ENCODE peak calls at places on chromosomes 3 and 15, in five cellular contexts. O, F, E, I and Y are unnamed samples.

GRCh38 chr3:108914774-108915641 is 38.7 kb downstream of the GUCA1C start:
- DNase-seq in O (peak; percentile 58), F (no peak), E (peak; percentile 67), I (peak; percentile 52), Y (peak; percentile 72)

GRCh38 chr3:40736943-40737342 is 212.2 kb downstream of the ZNF621 start:
- DNase-seq in O (no peak), F (no peak), E (no peak), I (no peak), Y (no peak)

GRCh38 chr3:188133219-188133618 is 20.7 kb upstream of the LPP start:
- DNase-seq in O (no peak), F (no peak), E (no peak), I (no peak), Y (peak; percentile 67)

GRCh38 chr3:141530133-141530768 is 43.4 kb downstream of the RASA2 start:
- DNase-seq in O (no peak), F (no peak), E (no peak), I (no peak), Y (no peak)

GRCh38 chr3:197465996-197466549 is 89.7 kb downstream of the BDH1 start:
- DNase-seq in O (no peak), F (no peak), E (no peak), I (no peak), Y (peak; percentile 73)

GRCh38 chr3:100521439-100521845 is 29.0 kb downstream of the TMEM45A start:
- DNase-seq in O (no peak), F (no peak), E (no peak), I (no peak), Y (no peak)

GRCh38 chr15:101180620-101181307 is 71.1 kb downstream of the CHSY1 start:
- DNase-seq in O (no peak), F (no peak), E (no peak), I (no peak), Y (no peak)

GRCh38 chr15:45397116-45397665 is 18.8 kb upstream of the GATM start:
- DNase-seq in O (no peak), F (no peak), E (no peak), I (no peak), Y (no peak)

GRCh38 chr15:98755138-98755537 is 106.8 kb downstream of the IGF1R start:
- DNase-seq in O (no peak), F (no peak), E (no peak), I (no peak), Y (peak; percentile 27)

GRCh38 chr3:161222662-161223061 is 1.6 kb downstream of the NMD3 start:
- DNase-seq in O (no peak), F (no peak), E (no peak), I (no peak), Y (peak; percentile 70)

GRCh38 chr15:89430530-89431341 is 65.6 kb downstream of the RHCG start:
- DNase-seq in O (peak; percentile 87), F (peak; percentile 88), E (peak; percentile 85), I (peak; percentile 91), Y (peak; percentile 83)

GRCh38 chr15:42148808-42149492 is 7.5 kb downstream of the PLA2G4F start:
- DNase-seq in O (no peak), F (no peak), E (no peak), I (no peak), Y (peak; percentile 74)

GRCh38 chr3:193812078-193812725 is 219.2 kb downstream of the OPA1 start:
- DNase-seq in O (no peak), F (no peak), E (no peak), I (no peak), Y (no peak)
- H3K4me3 ChIP-seq in O (no peak overlapping the region), F (no peak overlapping the region), E (no peak overlapping the region), I (no peak overlapping the region), Y (no peak overlapping the region)

DNA sequence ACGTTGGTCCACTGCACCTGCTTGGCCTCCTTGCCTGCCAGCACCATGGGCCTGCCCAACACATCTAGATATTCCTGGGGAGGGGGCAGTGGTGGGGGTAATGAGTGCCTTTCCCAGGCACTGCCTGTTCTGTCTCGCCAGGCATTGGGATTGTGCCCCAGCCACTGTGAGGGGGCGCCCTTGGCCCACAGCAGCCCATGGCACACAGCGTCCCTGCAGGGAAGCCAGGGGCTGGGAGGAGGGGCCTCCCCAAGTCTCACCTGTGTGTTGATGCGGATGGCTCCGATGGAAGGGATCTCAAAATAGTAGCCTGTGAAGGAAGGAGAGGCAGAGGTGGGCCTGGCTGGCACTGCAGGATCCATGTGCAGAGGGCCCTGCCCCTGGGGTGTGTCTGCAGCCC is 18.7 kb upstream of the TMEM115 start:
- DNase-seq in O (no peak), F (no peak), E (no peak), I (no peak), Y (no peak)
- TF ChIP-seq CTCF in O (no peak), F (no peak), E (no peak), I (no peak), Y (no peak)

GRCh38 chr3:165835431-165835830 is 1.8 kb downstream of the BCHE start:
- DNase-seq in O (no peak), F (no peak), E (no peak), I (no peak), Y (no peak)
- H3K4me3 ChIP-seq in O (no peak overlapping the region), F (no peak overlapping the region), E (no peak overlapping the region), I (no peak overlapping the region), Y (peak overlapping the region; percentile 41)

GRCh38 chr3:190696777-190697501 is 165.6 kb downstream of the GMNC start:
- DNase-seq in O (no peak), F (no peak), E (peak; percentile 2), I (no peak), Y (peak; percentile 40)
- TF ChIP-seq CTCF in O (peak; percentile 2), F (peak; percentile 68), E (peak; percentile 17), I (peak; percentile 24), Y (peak; percentile 60)

GRCh38 chr15:37016287-37016686 is 84.1 kb downstream of the MEIS2 start:
- DNase-seq in O (no peak), F (no peak), E (no peak), I (peak; percentile 23), Y (no peak)
- H3K4me3 ChIP-seq in O (no peak overlapping the region), F (no peak overlapping the region), E (no peak overlapping the region), I (no peak overlapping the region), Y (no peak overlapping the region)

GRCh38 chr15:75367406-75367912 is 948 bp downstream of the MAN2C1 start:
- DNase-seq in O (no peak), F (no peak), E (no peak), I (no peak), Y (no peak)
- TF ChIP-seq CTCF in O (no peak), F (no peak), E (no peak), I (no peak), Y (no peak)

GRCh38 chr3:66497982-66498671 is 2.7 kb downstream of the LRIG1 start:
- DNase-seq in O (no peak), F (no peak), E (peak; percentile 66), I (no peak), Y (no peak)
- H3K4me3 ChIP-seq in O (no peak overlapping the region), F (peak overlapping the region; percentile 88), E (no peak overlapping the region), I (no peak overlapping the region), Y (peak overlapping the region; percentile 87)

GRCh38 chr3:31878231-31878838 is 102.7 kb downstream of the OSBPL10 start:
- DNase-seq in O (no peak), F (no peak), E (no peak), I (no peak), Y (peak; percentile 81)

GRCh38 chr3:31880482-31881078 is 100.5 kb downstream of the OSBPL10 start:
- DNase-seq in O (no peak), F (no peak), E (no peak), I (no peak), Y (no peak)

GRCh38 chr3:31882431-31882830 is 98.6 kb downstream of the OSBPL10 start:
- DNase-seq in O (no peak), F (no peak), E (no peak), I (no peak), Y (no peak)

GRCh38 chr3:31879365-31879764 is 101.7 kb downstream of the OSBPL10 start:
- DNase-seq in O (no peak), F (no peak), E (no peak), I (no peak), Y (no peak)

GRCh38 chr3:31880020-31880419 is 101.0 kb downstream of the OSBPL10 start:
- DNase-seq in O (peak; percentile 77), F (no peak), E (peak; percentile 68), I (no peak), Y (peak; percentile 63)
- TF ChIP-seq CTCF in O (no peak), F (no peak), E (no peak), I (no peak), Y (no peak)

GRCh38 chr15:38085104-38085503 is 150.7 kb downstream of the TMCO5A start:
- DNase-seq in O (no peak), F (no peak), E (no peak), I (no peak), Y (no peak)
- H3K4me3 ChIP-seq in O (no peak overlapping the region), F (no peak overlapping the region), E (no peak overlapping the region), I (no peak overlapping the region), Y (no peak overlapping the region)